ENCODE peak calls at places on chromosomes 3 and 15, in four cellular contexts. L is IMR-90, X is mesendoderm, P is H1. G is an unnamed sample.

GRCh38 chr3:51393564-51393963 is 2.5 kb downstream of the RBM15B start:
- DNase-seq in L (no peak), X (no peak), P (no peak), G (no peak)

GRCh38 chr3:86830566-86830965 is 160.4 kb downstream of the VGLL3 start:
- DNase-seq in L (peak; percentile 47), X (no peak), P (no peak), G (no peak)

GRCh38 chr15:90047956-90048575 is 46.9 kb downstream of the ZNF710 start:
- DNase-seq in L (no peak), X (no peak), P (no peak), G (no peak)

GRCh38 chr15:33209575-33210519 is 15.3 kb upstream of the FMN1 start:
- DNase-seq in L (no peak), X (no peak), P (no peak), G (no peak)

GRCh38 chr3:126832933-126833332 is 128.9 kb downstream of the CHCHD6 start:
- DNase-seq in L (no peak), X (no peak), P (no peak), G (no peak)

GRCh38 chr15:101428758-101429157 is 60.7 kb downstream of the PCSK6 start:
- DNase-seq in L (no peak), X (no peak), P (no peak), G (no peak)

GRCh38 chr3:9797196-9797945 is 4.5 kb downstream of the ARPC4 start:
- DNase-seq in L (no peak), X (no peak), P (no peak), G (no peak)

GRCh38 chr3:69425249-69425648 is 39.4 kb upstream of the FRMD4B start:
- DNase-seq in L (peak; percentile 7), X (peak; percentile 54), P (no peak), G (peak; percentile 37)

GRCh38 chr15:27249046-27249722 is 278.2 kb downstream of the GABRG3 start:
- DNase-seq in L (no peak), X (no peak), P (no peak), G (no peak)

GRCh38 chr3:14452676-14453367 is 50.4 kb downstream of the SLC6A6 start:
- DNase-seq in L (peak; percentile 98), X (no peak), P (no peak), G (no peak)

GRCh38 chr3:14475601-14476000 is 64.5 kb downstream of the GRIP2 start:
- DNase-seq in L (no peak), X (no peak), P (no peak), G (no peak)

GRCh38 chr3:185350841-185351240 is 12.1 kb upstream of the MAP3K13 start:
- DNase-seq in L (no peak), X (no peak), P (no peak), G (no peak)

GRCh38 chr15:97902140-97902780 is 58.2 kb upstream of the ARRDC4 start:
- DNase-seq in L (peak; percentile 3), X (peak; percentile 38), P (no peak), G (no peak)

GRCh38 chr3:151281671-151282334 is 3.5 kb upstream of the P2RY14 start:
- DNase-seq in L (peak; percentile 95), X (no peak), P (no peak), G (no peak)

GRCh38 chr3:30421261-30421660 is 185.1 kb upstream of the TGFBR2 start:
- DNase-seq in L (peak; percentile 84), X (no peak), P (no peak), G (no peak)

GRCh38 chr3:142022381-142022780 is 127.0 kb downstream of the TFDP2 start:
- DNase-seq in L (no peak), X (peak; percentile 52), P (no peak), G (no peak)

GRCh38 chr3:114213262-114213668 is 24.1 kb downstream of the ZNF80 start:
- DNase-seq in L (peak; percentile 54), X (no peak), P (no peak), G (no peak)

GRCh38 chr15:86915811-86916331 is 836.2 kb downstream of the AGBL1 start:
- DNase-seq in L (peak; percentile 13), X (peak; percentile 88), P (no peak), G (peak; percentile 55)

GRCh38 chr15:26070095-26070532 is 207.0 kb upstream of the ATP10A start:
- DNase-seq in L (no peak), X (no peak), P (no peak), G (no peak)
- H3K56ac ChIP-seq in L (no peak overlapping the region), X (no peak overlapping the region), P (no peak overlapping the region), G (no peak overlapping the region)

DNA sequence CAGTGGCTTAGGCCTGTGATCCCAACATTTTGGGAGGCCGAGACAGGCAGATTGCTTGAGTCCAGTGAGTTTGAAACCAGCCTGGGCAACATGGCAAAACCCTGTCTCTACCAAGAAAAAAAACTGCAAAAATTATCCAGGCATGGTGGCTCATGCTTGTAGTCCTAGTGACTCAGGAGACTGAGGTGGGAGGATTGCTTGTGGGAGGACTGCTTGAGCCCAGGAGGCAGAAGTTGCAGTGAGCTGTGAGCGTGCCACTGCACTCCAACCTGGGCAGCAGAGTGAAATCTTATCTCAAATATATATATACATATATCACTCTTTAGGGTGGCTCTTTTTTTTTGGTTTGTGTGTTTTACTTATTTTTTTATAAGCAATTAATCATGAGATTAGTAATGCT is 83.7 kb upstream of the WDR72 start:
- DNase-seq in L (no peak), X (no peak), P (no peak), G (no peak)
- H3K56ac ChIP-seq in L (no peak overlapping the region), X (no peak overlapping the region), P (no peak overlapping the region), G (no peak overlapping the region)

DNA sequence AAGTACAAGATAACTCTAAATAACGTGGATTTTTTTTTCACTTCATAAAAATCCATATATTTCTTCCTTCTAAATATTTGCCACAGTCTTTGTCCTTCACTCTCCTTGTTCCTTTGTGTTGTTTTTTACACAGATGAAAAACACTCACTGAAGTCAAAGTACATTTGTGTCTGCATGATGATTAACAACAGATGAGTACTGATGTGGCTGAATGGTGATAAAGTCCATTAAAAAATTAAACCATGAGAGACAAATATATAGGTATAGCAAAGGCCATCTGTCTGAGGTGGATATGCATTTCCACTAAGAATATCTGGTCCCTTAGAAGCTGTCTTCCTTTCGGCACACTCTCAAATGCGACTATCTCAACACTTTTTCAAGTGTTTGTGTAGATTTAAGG is 317.5 kb upstream of the MCTP2 start:
- DNase-seq in L (no peak), X (no peak), P (no peak), G (no peak)
- H3K56ac ChIP-seq in L (no peak overlapping the region), X (no peak overlapping the region), P (no peak overlapping the region), G (no peak overlapping the region)

GRCh38 chr3:35549690-35550089 is 89.6 kb upstream of the ARPP21 start:
- DNase-seq in L (no peak), X (no peak), P (no peak), G (no peak)

DNA sequence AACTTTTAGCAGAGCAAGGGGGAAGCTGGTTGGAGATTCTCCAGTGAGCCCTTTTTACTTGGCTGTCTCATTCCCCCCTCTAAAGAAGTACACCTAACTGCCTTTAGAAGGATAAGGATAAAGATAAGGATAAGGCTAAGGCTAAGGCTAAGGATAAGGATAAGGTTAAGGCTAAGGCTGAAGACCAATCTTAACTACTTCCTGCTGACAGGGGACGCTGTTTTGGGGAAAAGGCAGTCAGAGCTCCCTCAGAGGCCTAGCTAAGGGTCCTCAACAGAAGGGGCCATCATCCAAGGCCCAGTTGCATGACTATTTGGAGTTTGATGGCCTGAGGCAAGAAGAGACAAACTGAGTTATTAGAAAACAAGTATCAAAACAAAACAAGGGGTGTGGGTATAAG is 94.3 kb upstream of the ARPP21 start:
- DNase-seq in L (no peak), X (peak; percentile 62), P (no peak), G (no peak)
- H3K56ac ChIP-seq in L (no peak overlapping the region), X (no peak overlapping the region), P (no peak overlapping the region), G (no peak overlapping the region)

GRCh38 chr3:110352841-110353595 is 718.6 kb upstream of the NECTIN3 start:
- DNase-seq in L (peak; percentile 56), X (no peak), P (no peak), G (no peak)
- H3K56ac ChIP-seq in L (no peak overlapping the region), X (no peak overlapping the region), P (no peak overlapping the region), G (no peak overlapping the region)